ENCODE peak calls at places on chromosomes 7 and 10, in six cellular contexts. A is foreskin fibroblast, H is AG04450, C is GM23248, S is mucosa of descending colon, N is Panc1. F is an unnamed sample.

GRCh38 chr7:92762853-92763252 is 73.5 kb downstream of the CDK6 start:
- DNase-seq in A (no peak), H (no peak), C (peak), S (no peak), N (no peak), F (no peak)

GRCh38 chr10:32189400-32190084 is 133.3 kb upstream of the KIF5B start:
- DNase-seq in A (no peak), H (no peak), C (peak), S (peak), N (no peak), F (no peak)

GRCh38 chr10:21095494-21096055 is 198.5 kb upstream of the NEBL start:
- DNase-seq in A (no peak), H (no peak), C (no peak), S (no peak), N (no peak), F (no peak)

GRCh38 chr7:28618383-28618782 is 206.1 kb downstream of the CREB5 start:
- DNase-seq in A (no peak), H (no peak), C (no peak), S (no peak), N (no peak), F (no peak)

GRCh38 chr10:15209827-15210509 is 41.5 kb upstream of the NMT2 start:
- DNase-seq in A (peak), H (no peak), C (peak), S (peak), N (peak), F (no peak)

GRCh38 chr10:44186150-44186549 is 198.7 kb downstream of the CXCL12 start:
- DNase-seq in A (peak), H (peak), C (peak), S (no peak), N (no peak), F (peak)

GRCh38 chr10:14032406-14032998 is 298.2 kb downstream of the FRMD4A start:
- DNase-seq in A (no peak), H (no peak), C (peak), S (no peak), N (no peak), F (no peak)

GRCh38 chr10:126222736-126223511 is 165.4 kb downstream of the ADAM12 start:
- DNase-seq in A (peak), H (no peak), C (peak), S (no peak), N (no peak), F (no peak)

GRCh38 chr7:24521917-24522583 is 51.2 kb upstream of the PALS2 start:
- DNase-seq in A (no peak), H (no peak), C (no peak), S (no peak), N (no peak), F (no peak)

GRCh38 chr10:85175635-85176034 is 847.2 kb downstream of the CCSER2 start:
- DNase-seq in A (no peak), H (no peak), C (no peak), S (no peak), N (no peak), F (no peak)

GRCh38 chr10:27104919-27105318 is 4.6 kb upstream of the ANKRD26 start:
- DNase-seq in A (no peak), H (no peak), C (no peak), S (no peak), N (no peak), F (no peak)

GRCh38 chr7:122304604-122304975 is at the start of gene FEZF1:
- DNase-seq in A (no peak), H (no peak), C (peak), S (peak), N (no peak), F (no peak)
- H3K4me3 ChIP-seq in A (no peak), H (no peak), C (no peak), S (no peak), N (peak), F (no peak)

GRCh38 chr7:30911133-30911532 is 520 bp upstream of the AQP1 start:
- DNase-seq in A (no peak), H (no peak), C (no peak), S (no peak), N (no peak), F (no peak)

GRCh38 chr7:30912454-30912985 is 867 bp downstream of the AQP1 start:
- DNase-seq in A (no peak), H (no peak), C (no peak), S (no peak), N (no peak), F (no peak)

GRCh38 chr7:30912986-30913671 is 1.5 kb downstream of the AQP1 start:
- DNase-seq in A (no peak), H (no peak), C (no peak), S (peak), N (no peak), F (no peak)

GRCh38 chr7:30911561-30911969 is at the start of gene AQP1:
- DNase-seq in A (no peak), H (no peak), C (no peak), S (peak), N (no peak), F (no peak)

DNA sequence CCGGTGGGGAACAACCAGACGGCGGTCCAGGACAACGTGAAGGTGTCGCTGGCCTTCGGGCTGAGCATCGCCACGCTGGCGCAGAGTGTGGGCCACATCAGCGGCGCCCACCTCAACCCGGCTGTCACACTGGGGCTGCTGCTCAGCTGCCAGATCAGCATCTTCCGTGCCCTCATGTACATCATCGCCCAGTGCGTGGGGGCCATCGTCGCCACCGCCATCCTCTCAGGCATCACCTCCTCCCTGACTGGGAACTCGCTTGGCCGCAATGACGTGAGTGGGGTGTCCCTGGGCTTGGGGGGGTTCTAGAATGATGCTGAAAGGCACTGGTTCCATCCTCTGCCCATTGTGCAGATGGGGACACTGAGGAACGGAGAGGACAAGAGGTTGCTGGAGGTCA is 368 bp downstream of the AQP1 start:
- DNase-seq in A (no peak), H (no peak), C (no peak), S (no peak), N (no peak), F (no peak)
- H3K4me3 ChIP-seq in A (no peak), H (no peak), C (no peak), S (peak), N (no peak), F (no peak)

GRCh38 chr10:101354584-101355070 is 662 bp downstream of the BTRC start:
- DNase-seq in A (no peak), H (no peak), C (peak), S (no peak), N (no peak), F (no peak)

GRCh38 chr10:101357958-101358357 is 4.0 kb downstream of the BTRC start:
- DNase-seq in A (no peak), H (no peak), C (no peak), S (no peak), N (no peak), F (no peak)

GRCh38 chr10:101356132-101356531 is 2.2 kb downstream of the BTRC start:
- DNase-seq in A (no peak), H (no peak), C (no peak), S (no peak), N (no peak), F (no peak)

GRCh38 chr10:101353692-101354583 is at the start of gene BTRC:
- DNase-seq in A (peak), H (peak), C (peak), S (peak), N (peak), F (peak)

DNA sequence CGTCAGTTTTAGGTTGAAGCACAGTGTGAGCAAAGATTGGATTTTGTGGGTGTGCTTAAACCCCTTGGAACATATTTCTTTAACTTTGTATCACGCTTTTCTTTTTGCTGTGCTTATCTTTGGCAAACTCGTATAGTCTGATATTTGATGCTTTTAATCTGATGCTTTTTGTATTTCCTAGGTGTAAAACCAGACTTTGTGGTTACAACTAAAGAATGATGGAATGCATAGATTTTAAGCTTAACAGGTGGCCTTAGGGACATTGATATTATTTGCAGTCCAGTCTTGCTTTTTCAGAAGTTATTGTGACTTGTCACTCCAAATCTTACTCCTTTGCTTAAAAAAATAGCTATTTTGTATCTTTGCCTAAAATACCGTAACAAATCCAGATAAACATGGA is 1.3 kb downstream of the BTRC start:
- DNase-seq in A (no peak), H (no peak), C (no peak), S (no peak), N (no peak), F (no peak)
- H3K4me3 ChIP-seq in A (peak), H (peak), C (peak), S (no peak), N (peak), F (peak)

GRCh38 chr7:155346285-155346684 is 48.6 kb downstream of the INSIG1 start:
- DNase-seq in A (no peak), H (no peak), C (no peak), S (no peak), N (no peak), F (no peak)

GRCh38 chr7:155344270-155344617 is 46.6 kb downstream of the INSIG1 start:
- DNase-seq in A (no peak), H (no peak), C (no peak), S (no peak), N (no peak), F (no peak)

GRCh38 chr7:155343661-155344121 is 46.0 kb downstream of the INSIG1 start:
- DNase-seq in A (no peak), H (no peak), C (no peak), S (no peak), N (no peak), F (no peak)

GRCh38 chr7:155345490-155345889 is 47.8 kb downstream of the INSIG1 start:
- DNase-seq in A (no peak), H (no peak), C (no peak), S (no peak), N (no peak), F (no peak)

DNA sequence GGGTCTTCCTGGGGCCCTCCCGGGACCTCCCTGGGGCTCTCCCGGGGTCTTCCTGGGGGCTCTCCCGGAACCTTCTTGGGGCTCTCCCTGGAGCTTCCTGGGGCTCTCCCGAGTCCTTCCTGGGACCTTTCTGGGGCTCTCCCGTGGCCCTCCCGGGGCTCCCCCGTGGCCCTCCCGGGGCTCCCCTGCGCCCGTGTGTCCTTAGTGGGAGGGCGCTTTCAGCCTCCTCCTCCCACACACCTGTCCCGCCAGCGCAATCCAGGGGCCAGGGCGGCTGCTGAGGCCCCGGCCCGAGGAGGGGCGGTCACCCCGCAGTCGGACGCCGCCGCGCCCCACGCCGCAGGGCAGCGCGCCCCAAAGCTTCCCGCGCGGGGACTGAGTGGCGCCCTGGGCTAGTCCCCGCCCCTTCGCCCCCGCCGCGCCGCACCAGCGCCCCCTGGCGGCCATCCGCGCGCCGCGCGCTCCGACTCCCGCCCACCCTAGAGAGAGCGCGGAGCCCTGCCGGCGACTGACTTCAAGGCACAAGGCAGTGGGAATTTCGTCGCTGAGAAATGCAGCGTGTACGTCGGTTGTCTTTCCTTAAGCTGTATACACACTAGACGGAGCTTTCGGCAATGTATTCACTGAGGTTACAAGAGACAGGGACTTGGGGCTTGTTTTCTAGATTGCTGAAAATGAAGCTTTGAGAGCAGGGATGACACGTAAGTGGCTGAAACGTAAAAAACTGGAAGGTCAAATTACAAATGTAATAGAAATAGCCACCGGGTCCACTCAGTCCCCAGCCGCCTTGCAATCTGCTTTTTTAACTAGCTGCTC is 47.1 kb downstream of the INSIG1 start:
- DNase-seq in A (peak), H (peak), C (peak), S (peak), N (peak), F (peak)
- H3K4me3 ChIP-seq in A (peak), H (peak), C (peak), S (no peak), N (peak), F (peak)

GRCh38 chr10:75568721-75569120 is 137.3 kb downstream of the LRMDA start:
- DNase-seq in A (no peak), H (no peak), C (no peak), S (no peak), N (no peak), F (no peak)
- H3K4me3 ChIP-seq in A (no peak), H (no peak), C (no peak), S (no peak), N (no peak), F (no peak)

GRCh38 chr7:159246702-159247480 is 102.2 kb upstream of the VIPR2 start:
- DNase-seq in A (no peak), H (no peak), C (no peak), S (no peak), N (no peak), F (no peak)
- H3K4me3 ChIP-seq in A (no peak), H (no peak), C (no peak), S (no peak), N (no peak), F (no peak)

GRCh38 chr7:66602159-66602558 is 26.5 kb upstream of the KCTD7 start:
- DNase-seq in A (no peak), H (no peak), C (no peak), S (no peak), N (no peak), F (no peak)

GRCh38 chr7:66609176-66609575 is 19.5 kb upstream of the KCTD7 start:
- DNase-seq in A (no peak), H (no peak), C (no peak), S (no peak), N (no peak), F (no peak)

DNA sequence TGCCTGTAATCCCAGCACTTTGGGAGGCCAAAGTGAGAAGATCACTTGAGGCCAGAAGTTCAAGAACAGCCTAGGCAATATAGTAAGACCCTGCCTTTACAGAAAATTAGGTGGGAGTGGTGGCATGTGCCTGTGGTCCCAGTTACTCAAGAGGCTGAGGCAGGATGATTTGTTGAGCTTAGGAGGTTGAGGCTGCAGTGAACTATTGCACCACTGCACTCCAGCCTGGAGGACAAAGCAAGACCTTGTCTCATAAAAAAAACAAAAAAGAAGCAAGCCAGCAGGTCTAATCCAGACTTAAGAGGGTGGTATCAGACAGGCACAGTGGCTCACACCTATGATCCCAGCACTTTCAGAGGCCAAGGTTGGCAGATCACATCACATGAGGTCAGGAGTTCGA is 24.5 kb upstream of the KCTD7 start:
- DNase-seq in A (no peak), H (no peak), C (no peak), S (no peak), N (no peak), F (no peak)
- H3K4me3 ChIP-seq in A (no peak), H (no peak), C (no peak), S (no peak), N (no peak), F (no peak)

GRCh38 chr7:22572292-22572691 is 72.3 kb upstream of the STEAP1B start:
- DNase-seq in A (peak), H (no peak), C (peak), S (no peak), N (no peak), F (peak)
- H3K4me3 ChIP-seq in A (no peak), H (no peak), C (no peak), S (no peak), N (no peak), F (no peak)

DNA sequence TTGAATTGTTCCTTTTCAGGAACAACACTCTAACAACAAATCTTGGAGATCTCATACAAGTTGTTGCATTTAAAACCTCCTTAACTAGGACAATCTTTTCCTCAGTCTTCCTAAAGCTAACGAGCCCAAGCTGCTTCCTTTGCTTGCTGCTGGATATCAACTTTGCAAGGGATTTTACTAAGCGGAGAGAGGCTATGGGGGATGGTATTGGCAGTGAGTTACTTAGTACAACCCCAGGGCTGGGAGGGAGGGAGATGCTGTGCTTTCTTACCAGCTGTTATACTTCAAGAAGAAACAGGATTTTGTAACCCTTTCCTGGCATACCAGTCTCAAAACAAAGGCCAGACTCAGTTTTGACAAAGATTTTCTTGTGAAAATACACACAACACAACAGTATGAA is 19.5 kb upstream of the COL1A2 start:
- DNase-seq in A (peak), H (peak), C (peak), S (peak), N (no peak), F (peak)
- H3K4me3 ChIP-seq in A (peak), H (peak), C (peak), S (no peak), N (no peak), F (peak)